ENCODE peak calls at places on chromosomes 6 and 20, in four cellular contexts. Z is esophagus squamous epithelium, N is dorsolateral prefrontal cortex, S is adrenal gland. L is an unnamed sample. For H3K27me3, the result is how much of the 10 kb centered on the place peaks cover.

GRCh38 chr20:39632176-39632575 is 670.0 kb downstream of the DHX35 start:
- DNase-seq in N (no peak), Z (no peak), S (no peak), L (no peak)

GRCh38 chr20:45958593-45958992 is 13.4 kb downstream of the ZNF335 start:
- DNase-seq in Z (no peak), S (no peak), N (no peak), L (no peak)

GRCh38 chr6:102114402-102114801 is 720.9 kb downstream of the GRIK2 start:
- DNase-seq in S (no peak), N (no peak), Z (no peak), L (no peak)

GRCh38 chr6:117547688-117548621 is 54.4 kb downstream of the GOPC start:
- DNase-seq in N (peak), S (peak), Z (no peak), L (no peak)

GRCh38 chr20:48384147-48384818 is 443.5 kb downstream of the PREX1 start:
- DNase-seq in S (no peak), Z (no peak), N (no peak), L (peak)

GRCh38 chr6:36245572-36246031 is 24.3 kb upstream of the PNPLA1 start:
- DNase-seq in N (no peak), Z (no peak), S (peak), L (no peak)

GRCh38 chr20:24523661-24524060 is 54.2 kb downstream of the SYNDIG1 start:
- DNase-seq in Z (no peak), N (peak), S (no peak), L (no peak)

GRCh38 chr6:157150076-157150475 is 173.2 kb downstream of the TMEM242 start:
- DNase-seq in S (no peak), Z (no peak), N (no peak), L (peak)

GRCh38 chr6:7215140-7215539 is 97.9 kb downstream of the SSR1 start:
- DNase-seq in Z (no peak), S (peak), N (no peak), L (no peak)

GRCh38 chr6:118249680-118250079 is 298.4 kb upstream of the PLN start:
- DNase-seq in S (no peak), Z (no peak), N (no peak), L (no peak)

GRCh38 chr6:43491750-43492661 is 14.6 kb downstream of the TJAP1 start:
- DNase-seq in N (peak), Z (no peak), S (peak), L (peak)

GRCh38 chr6:11388983-11389944 is 148.3 kb upstream of the TMEM170B start:
- DNase-seq in S (no peak), N (no peak), Z (no peak), L (no peak)

GRCh38 chr6:116695398-116695797 is 14.4 kb downstream of the KPNA5 start:
- DNase-seq in S (no peak), Z (no peak), N (no peak), L (no peak)

GRCh38 chr6:78340755-78341154 is 526.6 kb upstream of the IRAK1BP1 start:
- DNase-seq in Z (no peak), N (no peak), S (peak), L (no peak)

GRCh38 chr6:21381336-21381963 is 212.1 kb upstream of the SOX4 start:
- DNase-seq in N (no peak), Z (no peak), S (no peak), L (no peak)

GRCh38 chr6:147642458-147642857 is 134.0 kb downstream of the SAMD5 start:
- DNase-seq in Z (no peak), N (no peak), S (no peak), L (peak)

GRCh38 chr6:136604328-136604825 is 54.2 kb upstream of the MAP7 start:
- DNase-seq in Z (no peak), S (no peak), N (no peak), L (no peak)

GRCh38 chr6:38724343-38724742 is 9.2 kb downstream of the DNAH8 start:
- DNase-seq in N (no peak), Z (no peak), S (no peak), L (no peak)

GRCh38 chr6:167912494-167912893 is 85.0 kb upstream of the KIF25 start:
- DNase-seq in Z (no peak), N (no peak), S (no peak), L (no peak)

GRCh38 chr6:150228067-150228733 is 85.4 kb downstream of the PPP1R14C start:
- DNase-seq in N (no peak), S (no peak), Z (no peak), L (no peak)

GRCh38 chr20:50020283-50020682 is 37.5 kb downstream of the SNAI1 start:
- DNase-seq in Z (no peak), N (no peak), S (no peak), L (peak)

GRCh38 chr6:36733300-36733699 is 35.7 kb downstream of the RAB44 start:
- DNase-seq in Z (no peak), S (no peak), N (no peak), L (no peak)

GRCh38 chr6:41214559-41215238 is 13.4 kb upstream of the TREML4 start:
- DNase-seq in N (no peak), S (no peak), Z (no peak), L (no peak)

GRCh38 chr6:161436106-161436876 is 162.4 kb upstream of the AGPAT4 start:
- DNase-seq in S (no peak), Z (no peak), N (no peak), L (peak)

GRCh38 chr6:161439093-161439492 is 165.2 kb upstream of the AGPAT4 start:
- DNase-seq in S (peak), Z (no peak), N (peak), L (peak)

GRCh38 chr6:161440299-161440698 is 166.4 kb upstream of the AGPAT4 start:
- DNase-seq in S (no peak), Z (no peak), N (no peak), L (no peak)

GRCh38 chr6:161437851-161438250 is 164.0 kb upstream of the AGPAT4 start:
- DNase-seq in N (no peak), S (no peak), Z (no peak), L (peak)

DNA sequence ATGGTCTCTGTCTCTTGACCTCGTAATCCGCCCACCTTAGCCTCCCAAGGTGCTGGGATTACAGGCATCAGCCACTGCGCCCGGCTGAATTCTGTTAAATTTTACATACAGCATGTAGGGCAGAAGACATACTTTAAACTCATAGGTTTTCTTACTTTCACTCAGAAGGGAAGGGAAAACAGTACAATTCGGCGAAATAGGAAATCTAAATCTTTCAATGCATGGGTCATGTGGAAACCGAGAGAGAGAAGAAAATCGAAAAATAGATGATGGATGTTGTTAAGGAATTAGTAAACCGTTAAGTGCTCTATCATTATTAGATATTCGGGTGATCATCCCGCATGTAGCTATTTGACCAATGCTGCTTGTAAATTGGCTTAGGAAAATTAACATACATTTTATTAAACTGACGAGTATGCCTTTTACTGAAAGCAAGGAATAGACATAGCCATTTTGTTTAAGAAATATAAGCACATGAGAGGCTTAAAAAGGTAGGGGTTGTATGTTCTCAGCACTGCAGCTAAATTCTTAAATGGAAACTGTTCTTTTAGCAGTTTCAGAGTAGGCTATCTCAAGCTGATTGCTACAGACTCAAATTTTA is 164.7 kb upstream of the AGPAT4 start:
- DNase-seq in S (no peak), Z (no peak), N (no peak), L (no peak)
- H3K4me3 ChIP-seq in S (no peak), Z (peak), N (peak), L (no peak)

DNA sequence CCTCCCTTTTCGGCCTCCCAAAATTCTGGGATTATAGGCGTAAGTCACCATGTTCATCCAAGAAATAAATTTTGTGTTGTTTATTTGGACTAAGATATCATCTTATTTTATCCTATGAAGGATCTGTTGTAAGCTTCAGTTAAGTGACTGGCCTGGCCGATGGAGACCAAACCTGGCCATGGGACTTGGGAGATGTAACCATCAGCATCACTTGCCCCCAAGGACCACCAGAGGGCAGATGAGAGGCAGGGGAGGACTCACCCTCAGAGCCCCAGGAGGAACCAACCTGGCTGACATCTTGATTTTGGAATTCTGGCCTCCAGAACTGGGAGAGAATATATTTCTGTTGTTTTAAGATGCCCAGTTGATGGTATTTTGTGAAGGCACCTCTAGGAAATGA is 266.7 kb downstream of the CDH26 start:
- DNase-seq in Z (no peak), N (no peak), S (no peak), L (peak)
- H3K27me3 ChIP-seq in Z (under half), N (under half), S (under half), L (under half)

GRCh38 chr6:2884817-2885216 is 18.3 kb downstream of the SERPINB9 start:
- DNase-seq in N (no peak), Z (no peak), S (no peak), L (no peak)

GRCh38 chr6:2877057-2877882 is 25.8 kb downstream of the SERPINB9 start:
- DNase-seq in S (peak), N (no peak), Z (no peak), L (peak)

GRCh38 chr6:2883673-2884072 is 19.4 kb downstream of the SERPINB9 start:
- DNase-seq in S (no peak), N (no peak), Z (no peak), L (no peak)

GRCh38 chr6:2877960-2878359 is 25.1 kb downstream of the SERPINB9 start:
- DNase-seq in Z (no peak), S (no peak), N (no peak), L (no peak)

DNA sequence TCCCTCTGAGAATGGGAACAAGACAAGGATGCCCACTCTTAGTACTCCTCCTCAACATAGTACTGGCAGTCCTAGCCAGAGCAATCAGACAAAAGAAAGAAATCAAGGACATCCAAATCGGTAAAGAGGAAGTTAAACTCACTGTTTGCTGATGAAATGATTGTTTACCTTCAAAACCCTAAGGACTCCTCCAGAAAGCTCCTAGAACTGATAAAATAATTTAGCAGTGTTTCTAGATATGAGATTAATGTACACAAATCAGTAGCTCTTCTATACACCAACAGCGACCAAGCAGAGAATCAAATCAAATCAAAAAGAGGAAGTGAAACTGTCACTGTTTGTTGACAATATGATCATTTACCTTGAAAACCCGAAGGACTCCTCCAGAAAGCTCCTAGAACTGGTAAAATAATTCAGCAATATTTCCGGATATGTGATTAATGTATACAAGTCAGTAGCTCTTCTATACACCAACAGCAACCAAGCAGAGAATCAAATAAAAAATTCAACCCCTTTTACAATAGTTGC is 21.7 kb downstream of the SERPINB9 start:
- DNase-seq in S (no peak), N (no peak), Z (no peak), L (no peak)
- H3K4me3 ChIP-seq in S (no peak), N (no peak), Z (no peak), L (no peak)

GRCh38 chr20:562232-562897 is 18.8 kb upstream of the CSNK2A1 start:
- DNase-seq in Z (no peak), N (no peak), S (no peak), L (no peak)
- H3K27me3 ChIP-seq in Z (half or more), N (under half), S (under half), L (under half)

L was measured in MG63.